ENCODE peak calls at places on chromosomes 1 and 21, in eight cellular contexts. P is choroid plexus epithelial cell, E is epithelial cell of esophagus, S is AG09309, Z is Peyer's patch, I is brain microvascular endothelial cell, B is BJ, K is GM12865. Q is an unnamed sample.

GRCh38 chr1:89060091-89060490 is 4.9 kb downstream of the GBP1 start:
- DNase-seq in P (no peak), E (no peak), S (no peak), Z (no peak), I (no peak), B (no peak), K (no peak), Q (no peak)

GRCh38 chr1:68178821-68179490 is 53.4 kb downstream of the WLS start:
- DNase-seq in P (peak; percentile 64), E (peak; percentile 63), S (no peak), Z (no peak), I (peak; percentile 51), B (no peak), K (peak; percentile 40), Q (peak; percentile 80)

GRCh38 chr1:7964476-7964875 is 3.0 kb downstream of the PARK7 start:
- DNase-seq in P (no peak), E (no peak), S (no peak), Z (no peak), I (no peak), B (no peak), K (no peak), Q (no peak)

GRCh38 chr1:58815680-58816071 is 31.8 kb upstream of the JUN start:
- DNase-seq in P (peak; percentile 53), E (peak; percentile 46), S (no peak), Z (peak; percentile 34), I (peak; percentile 26), B (no peak), K (peak; percentile 29), Q (no peak)

GRCh38 chr1:40392206-40392605 is 18.7 kb downstream of the SMAP2 start:
- DNase-seq in P (peak; percentile 63), E (peak; percentile 73), S (peak; percentile 63), Z (no peak), I (peak; percentile 57), B (no peak), K (no peak), Q (peak; percentile 58)

GRCh38 chr1:99264201-99265021 is at the start of gene PLPPR4:
- DNase-seq in P (peak; percentile 10), E (peak; percentile 36), S (no peak), Z (no peak), I (peak; percentile 23), B (peak; percentile 17), K (no peak), Q (peak; percentile 18)

GRCh38 chr1:157820299-157820698 is 379 bp upstream of the FCRL1 start:
- DNase-seq in P (no peak), E (no peak), S (no peak), Z (no peak), I (no peak), B (no peak), K (no peak), Q (no peak)

GRCh38 chr1:33060579-33061083 is 20.3 kb upstream of the AZIN2 start:
- DNase-seq in P (peak; percentile 96), E (peak; percentile 76), S (peak; percentile 89), Z (no peak), I (peak; percentile 95), B (peak; percentile 91), K (no peak), Q (peak; percentile 92)

GRCh38 chr1:242178924-242179708 is 180.2 kb upstream of the MAP1LC3C start:
- DNase-seq in P (no peak), E (no peak), S (no peak), Z (no peak), I (no peak), B (no peak), K (no peak), Q (no peak)

GRCh38 chr1:43878854-43879253 is 54.7 kb upstream of the ARTN start:
- DNase-seq in P (no peak), E (no peak), S (no peak), Z (no peak), I (no peak), B (no peak), K (no peak), Q (no peak)

GRCh38 chr1:166811691-166812090 is 27.6 kb upstream of the POGK start:
- DNase-seq in P (peak; percentile 10), E (no peak), S (peak; percentile 10), Z (no peak), I (peak; percentile 1), B (peak; percentile 37), K (no peak), Q (peak; percentile 61)

GRCh38 chr1:222048030-222048632 is 306.2 kb upstream of the DUSP10 start:
- DNase-seq in P (peak; percentile 79), E (peak; percentile 33), S (no peak), Z (no peak), I (peak; percentile 56), B (peak; percentile 35), K (peak; percentile 34), Q (peak; percentile 79)

GRCh38 chr1:44270666-44271628 is 57.7 kb downstream of the DMAP1 start:
- DNase-seq in P (no peak), E (no peak), S (no peak), Z (no peak), I (no peak), B (no peak), K (no peak), Q (no peak)

GRCh38 chr1:118484893-118485292 is 299.9 kb upstream of the SPAG17 start:
- DNase-seq in P (no peak), E (no peak), S (no peak), Z (no peak), I (no peak), B (no peak), K (no peak), Q (no peak)

GRCh38 chr1:38804062-38804886 is 55.3 kb downstream of the RRAGC start:
- DNase-seq in P (no peak), E (no peak), S (no peak), Z (no peak), I (no peak), B (no peak), K (no peak), Q (no peak)

GRCh38 chr1:115218034-115218405 is 120.0 kb downstream of the NGF start:
- DNase-seq in P (peak; percentile 47), E (no peak), S (no peak), Z (no peak), I (no peak), B (no peak), K (no peak), Q (no peak)

GRCh38 chr1:151547119-151547899 is 7.2 kb downstream of the TUFT1 start:
- DNase-seq in P (peak; percentile 89), E (peak; percentile 96), S (peak; percentile 87), Z (no peak), I (peak; percentile 81), B (peak; percentile 95), K (no peak), Q (peak; percentile 88)

GRCh38 chr1:227586733-227587132 is 23.4 kb downstream of the ZNF678 start:
- DNase-seq in P (no peak), E (no peak), S (no peak), Z (no peak), I (no peak), B (no peak), K (no peak), Q (no peak)

GRCh38 chr1:71589005-71589404 is 508.2 kb upstream of the ZRANB2 start:
- DNase-seq in P (no peak), E (no peak), S (no peak), Z (no peak), I (no peak), B (no peak), K (no peak), Q (no peak)

GRCh38 chr1:71587961-71588360 is 507.1 kb upstream of the ZRANB2 start:
- DNase-seq in P (no peak), E (peak; percentile 29), S (peak; percentile 11), Z (no peak), I (no peak), B (peak; percentile 7), K (peak; percentile 6), Q (peak; percentile 36)

GRCh38 chr1:71592646-71593274 is 511.9 kb upstream of the ZRANB2 start:
- DNase-seq in P (no peak), E (no peak), S (no peak), Z (no peak), I (no peak), B (no peak), K (no peak), Q (no peak)

DNA sequence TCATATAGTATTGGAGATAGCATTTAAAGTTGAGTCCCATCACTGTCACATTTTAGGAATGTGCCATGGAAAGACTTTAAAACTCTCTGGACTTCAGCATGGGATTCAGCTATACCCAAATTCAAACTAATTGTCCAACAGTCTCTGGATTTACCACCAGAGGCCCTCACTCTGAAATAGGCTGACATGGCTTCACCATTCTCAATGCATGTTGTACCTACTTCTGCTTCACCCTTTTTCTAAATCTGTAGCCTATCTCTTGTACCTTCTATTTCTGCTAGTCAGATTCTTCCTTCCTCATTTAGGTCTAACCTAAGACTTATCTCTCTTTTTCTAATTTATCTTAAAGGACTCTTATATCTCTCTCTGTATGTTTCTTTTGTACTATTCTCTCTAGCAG is 512.7 kb upstream of the ZRANB2 start:
- DNase-seq in P (no peak), E (no peak), S (no peak), Z (no peak), I (no peak), B (no peak), K (peak; percentile 15), Q (peak; percentile 18)
- TF ChIP-seq CTCF in P (no peak), E (peak; percentile 37), S (peak; percentile 37), Z (no peak), I (peak; percentile 45), B (peak; percentile 24), K (no peak), Q (peak; percentile 18)

DNA sequence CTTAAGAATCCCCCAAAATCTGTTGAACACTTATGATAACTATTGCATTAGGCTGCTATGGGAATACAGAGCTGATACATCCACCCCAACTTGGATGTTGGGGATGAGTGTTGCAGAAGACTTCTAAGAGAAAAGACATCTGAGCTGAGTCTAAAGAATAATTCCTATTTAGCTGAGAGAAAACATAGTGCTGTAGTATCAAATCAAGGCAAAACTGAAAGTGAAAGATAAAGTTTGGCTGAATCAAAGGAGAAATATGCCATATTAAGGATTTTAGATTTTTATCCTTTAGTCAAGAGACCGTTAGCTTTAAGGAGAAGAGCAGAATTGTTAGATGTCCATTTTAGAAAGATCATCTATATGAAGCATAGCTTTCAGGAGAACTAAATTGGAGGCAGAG is 726.9 kb upstream of the PTBP2 start:
- DNase-seq in P (no peak), E (no peak), S (no peak), Z (no peak), I (no peak), B (no peak), K (no peak), Q (peak; percentile 12)
- H3K4me3 ChIP-seq in P (no peak overlapping the region), E (no peak overlapping the region), S (no peak overlapping the region), Z (no peak overlapping the region), I (no peak overlapping the region), B (no peak overlapping the region), K (no peak overlapping the region), Q (no peak overlapping the region)

GRCh38 chr1:229972600-229973296 is 94.3 kb upstream of the GALNT2 start:
- DNase-seq in P (peak; percentile 6), E (no peak), S (no peak), Z (no peak), I (no peak), B (no peak), K (peak; percentile 37), Q (no peak)
- TF ChIP-seq CTCF in P (peak; percentile 40), E (no peak), S (peak; percentile 19), Z (peak; percentile 22), I (peak; percentile 46), B (peak; percentile 25), K (peak; percentile 31), Q (peak; percentile 18)

DNA sequence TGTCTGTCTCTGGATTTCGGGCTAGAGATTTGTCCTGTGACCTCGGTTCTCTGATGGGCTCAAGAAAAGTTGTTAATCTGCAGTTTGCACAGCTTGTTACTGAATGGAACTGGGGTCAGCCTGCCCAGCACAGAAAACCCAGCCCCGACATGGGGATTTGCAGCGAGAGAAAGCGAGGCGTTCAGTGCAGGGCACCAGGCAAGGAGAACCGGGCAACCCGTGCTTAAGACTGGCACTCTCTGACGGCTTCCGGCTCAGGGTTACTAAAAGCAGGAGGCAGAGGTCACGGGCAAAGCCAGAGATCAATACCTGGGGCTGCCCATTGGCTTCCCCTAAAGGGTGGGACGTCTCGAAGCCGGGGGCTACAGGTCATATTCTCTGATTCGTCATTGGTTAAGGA is 29.9 kb upstream of the COL6A1 start:
- DNase-seq in P (no peak), E (no peak), S (no peak), Z (no peak), I (no peak), B (no peak), K (no peak), Q (no peak)
- H3K4me3 ChIP-seq in P (no peak overlapping the region), E (no peak overlapping the region), S (no peak overlapping the region), Z (no peak overlapping the region), I (no peak overlapping the region), B (no peak overlapping the region), K (no peak overlapping the region), Q (no peak overlapping the region)